ENCODE peak calls at places on chromosomes 3 and 15, in four cellular contexts. Y, T, R and A are unnamed samples.

GRCh38 chr3:31498824-31499223 is 33.9 kb upstream of the STT3B start:
- DNase-seq in Y (no peak), T (no peak), R (no peak), A (no peak)

GRCh38 chr3:39810647-39811161 is 1.3 kb downstream of the MYRIP start:
- DNase-seq in Y (no peak), T (no peak), R (no peak), A (no peak)

GRCh38 chr3:127455541-127456450 is 134.7 kb downstream of the TPRA1 start:
- DNase-seq in Y (peak; percentile 60), T (peak; percentile 87), R (peak; percentile 72), A (peak; percentile 80)

GRCh38 chr3:14434541-14435151 is 32.2 kb downstream of the SLC6A6 start:
- DNase-seq in Y (peak; percentile 51), T (no peak), R (no peak), A (no peak)

GRCh38 chr3:112372396-112372795 is 39.4 kb downstream of the CD200 start:
- DNase-seq in Y (no peak), T (no peak), R (no peak), A (no peak)

GRCh38 chr3:64176461-64176996 is 48.7 kb downstream of the PRICKLE2 start:
- DNase-seq in Y (no peak), T (no peak), R (no peak), A (no peak)

GRCh38 chr15:57777034-57777433 is 70.5 kb downstream of the POLR2M start:
- DNase-seq in Y (no peak), T (no peak), R (no peak), A (no peak)

GRCh38 chr15:40308844-40309189 is 1.1 kb upstream of the PLCB2 start:
- DNase-seq in Y (no peak), T (no peak), R (no peak), A (peak; percentile 36)

GRCh38 chr15:76059320-76060097 is at the start of gene TMEM266:
- DNase-seq in Y (peak; percentile 39), T (peak; percentile 56), R (no peak), A (peak; percentile 22)

DNA sequence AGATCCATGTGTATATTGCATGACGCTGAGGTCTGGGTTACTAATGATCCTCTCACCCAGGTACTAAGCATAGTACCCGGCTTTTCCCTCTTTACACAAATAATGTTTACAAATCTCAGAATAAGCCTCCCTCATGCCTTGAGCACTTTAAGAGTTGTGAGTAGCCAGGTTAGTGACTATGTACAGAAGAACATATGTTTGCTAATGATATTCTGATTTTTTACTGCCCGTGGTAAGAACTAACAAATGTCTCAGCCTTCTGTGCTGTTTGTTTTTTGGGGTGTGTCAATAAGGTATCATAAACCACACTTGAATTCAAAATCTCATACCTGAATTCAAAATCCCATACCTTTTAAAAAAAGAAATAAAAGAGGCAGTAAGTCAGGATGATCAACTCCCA is 59.5 kb downstream of the ABCC5 start:
- DNase-seq in Y (no peak), T (no peak), R (no peak), A (no peak)
- H3K27ac ChIP-seq in Y (no peak overlapping the region), T (no peak overlapping the region), R (no peak overlapping the region), A (no peak overlapping the region)

DNA sequence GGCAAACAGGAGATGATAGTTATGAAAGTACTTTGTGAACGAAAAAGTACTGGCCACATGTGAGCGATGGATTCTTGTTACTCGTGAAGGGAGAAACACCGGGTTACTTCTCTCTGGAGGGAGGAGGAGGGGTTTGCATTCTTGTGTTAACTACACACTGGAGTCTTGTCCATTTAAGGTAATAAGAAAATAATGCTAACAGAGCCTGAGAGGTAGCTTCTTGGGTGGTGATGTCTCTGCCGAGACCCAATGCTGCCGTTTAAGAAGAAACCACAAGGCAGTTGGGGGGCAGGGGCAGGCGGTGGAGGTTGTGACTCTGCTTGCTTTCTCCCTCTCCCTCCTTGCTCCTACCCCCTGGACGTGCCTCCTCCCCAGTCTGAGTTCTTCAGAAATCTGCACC is 100.9 kb upstream of the ROPN1 start:
- DNase-seq in Y (no peak), T (no peak), R (no peak), A (no peak)
- H3K27me3 ChIP-seq in Y (no peaks in the 10 kb centered on the region), T (no peaks in the 10 kb centered on the region), R (no peaks in the 10 kb centered on the region), A (no peaks in the 10 kb centered on the region)

GRCh38 chr3:33027091-33027490 is 69.9 kb downstream of the GLB1 start:
- DNase-seq in Y (no peak), T (no peak), R (no peak), A (no peak)

GRCh38 chr3:33026267-33026666 is 70.7 kb downstream of the GLB1 start:
- DNase-seq in Y (no peak), T (no peak), R (no peak), A (no peak)

GRCh38 chr3:33019981-33020380 is 68.5 kb downstream of the CCR4 start:
- DNase-seq in Y (no peak), T (no peak), R (no peak), A (no peak)

GRCh38 chr3:33025648-33026178 is 71.2 kb downstream of the GLB1 start:
- DNase-seq in Y (no peak), T (no peak), R (no peak), A (no peak)

DNA sequence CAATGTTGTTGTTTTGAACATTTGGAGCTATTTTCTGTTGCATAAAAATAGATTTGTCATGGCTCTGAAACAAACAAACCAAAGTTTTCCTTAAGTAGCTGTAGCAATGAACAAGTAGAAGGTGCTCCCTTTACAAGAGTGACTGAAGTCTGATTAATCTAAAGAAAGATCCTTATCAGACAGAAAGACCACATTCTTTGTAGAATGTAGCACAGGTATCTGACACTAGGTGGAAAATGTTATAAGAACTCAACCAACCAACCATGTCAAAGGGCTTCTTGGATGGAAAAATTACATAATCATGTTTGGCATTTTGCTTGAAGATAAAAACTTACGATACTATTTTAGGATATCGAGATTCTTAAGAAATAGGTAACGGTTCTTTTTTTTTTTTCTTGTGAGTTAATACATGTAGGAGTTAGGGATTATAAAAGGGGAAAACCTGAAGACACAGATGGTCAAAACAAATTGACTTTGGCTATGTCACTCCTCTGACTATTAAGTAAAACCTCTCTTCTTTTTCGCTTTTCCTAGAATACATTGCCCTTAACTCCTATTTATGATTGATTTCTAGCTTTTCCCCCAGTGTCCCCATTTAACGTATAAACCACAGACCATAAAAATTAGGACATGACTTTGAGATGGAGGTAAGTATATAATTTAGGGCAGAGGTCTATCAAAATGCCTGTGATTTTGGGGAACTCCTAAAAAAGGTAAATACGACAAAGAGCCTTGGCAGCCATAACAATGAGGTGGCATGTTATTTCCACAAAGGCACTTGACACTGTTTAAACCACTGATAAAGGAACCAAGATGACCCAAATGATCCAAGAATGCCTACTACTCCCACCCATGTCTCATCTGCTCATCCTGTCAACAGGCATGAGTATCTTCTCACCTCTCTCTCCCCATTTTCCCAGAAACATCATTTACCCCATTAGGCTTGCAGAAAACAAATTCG is 72.0 kb downstream of the CCR4 start:
- DNase-seq in Y (no peak), T (no peak), R (no peak), A (no peak)
- H3K4me3 ChIP-seq in Y (no peak overlapping the region), T (no peak overlapping the region), R (no peak overlapping the region), A (no peak overlapping the region)

GRCh38 chr3:27532931-27533607 is 48.9 kb upstream of the SLC4A7 start:
- DNase-seq in Y (no peak), T (no peak), R (no peak), A (no peak)
- H3K27ac ChIP-seq in Y (peak overlapping the region; percentile 61), T (no peak overlapping the region), R (peak overlapping the region; percentile 31), A (peak overlapping the region; percentile 45)